ENCODE peak calls at places on chromosomes 6 and 20, in eight cellular contexts. E, O, I, R, G, U, Z and L are unnamed samples. For H3K4me1, the result is how much of the 10 kb centered on the place peaks cover.

GRCh38 chr6:86936834-86937218 is 502 bp upstream of the HTR1E start:
- DNase-seq in O (no peak), U (no peak), R (no peak), E (no peak), G (no peak), Z (no peak), I (no peak), L (no peak)

GRCh38 chr6:52643158-52643557 is 27.8 kb upstream of the TMEM14A start:
- DNase-seq in I (no peak), G (no peak), R (no peak), O (no peak), U (peak), Z (no peak), E (no peak), L (no peak)

GRCh38 chr6:57173056-57173885 is 1.1 kb downstream of the BAG2 start:
- DNase-seq in E (no peak), Z (no peak), U (peak), G (no peak), I (no peak), R (peak), O (no peak), L (peak)

GRCh38 chr6:158607411-158608170 is 37.0 kb downstream of the DYNLT1 start:
- DNase-seq in I (no peak), E (no peak), Z (no peak), O (no peak), U (no peak), R (no peak), G (no peak), L (no peak)

GRCh38 chr20:62009322-62009721 is 56.4 kb downstream of the TAF4 start:
- DNase-seq in E (no peak), Z (no peak), I (no peak), R (no peak), U (no peak), O (no peak), G (no peak), L (no peak)

GRCh38 chr6:69768664-69769063 is 28.1 kb downstream of the LMBRD1 start:
- DNase-seq in I (no peak), G (no peak), E (no peak), U (no peak), Z (no peak), R (no peak), O (no peak), L (no peak)

GRCh38 chr6:126963077-126963809 is 155.2 kb upstream of the RSPO3 start:
- DNase-seq in U (no peak), I (no peak), G (no peak), Z (no peak), R (no peak), E (no peak), O (no peak), L (no peak)

GRCh38 chr6:36226648-36227047 is 30.1 kb downstream of the BRPF3 start:
- DNase-seq in U (no peak), O (no peak), Z (no peak), R (no peak), I (no peak), G (peak), E (no peak), L (no peak)

GRCh38 chr6:34284563-34285545 is 36.0 kb upstream of the SMIM29 start:
- DNase-seq in O (no peak), I (peak), R (no peak), E (no peak), U (peak), Z (peak), G (peak), L (peak)

GRCh38 chr6:73817238-73817637 is 121.2 kb downstream of the CD109 start:
- DNase-seq in O (no peak), G (no peak), R (no peak), E (no peak), Z (no peak), U (no peak), I (no peak), L (no peak)

GRCh38 chr6:5809471-5809870 is 197.3 kb downstream of the NRN1 start:
- DNase-seq in O (no peak), U (no peak), R (no peak), I (no peak), G (no peak), E (no peak), Z (no peak), L (no peak)

GRCh38 chr20:37267684-37268313 is 6.2 kb upstream of the GHRH start:
- DNase-seq in G (no peak), R (no peak), E (no peak), O (no peak), U (no peak), I (no peak), Z (no peak), L (no peak)

GRCh38 chr6:91221072-91221471 is 634.2 kb upstream of the MAP3K7 start:
- DNase-seq in E (no peak), G (no peak), O (no peak), I (no peak), R (no peak), U (no peak), Z (no peak), L (no peak)

GRCh38 chr6:147217840-147218404 is 13.7 kb downstream of the STXBP5 start:
- DNase-seq in O (no peak), Z (no peak), I (no peak), U (no peak), E (no peak), G (no peak), R (no peak), L (no peak)

GRCh38 chr20:10864076-10864672 is 190.4 kb upstream of the JAG1 start:
- DNase-seq in U (no peak), Z (peak), G (no peak), R (no peak), O (no peak), I (no peak), E (no peak), L (peak)

GRCh38 chr6:84220809-84221409 is 6.5 kb downstream of the CEP162 start:
- DNase-seq in Z (no peak), E (no peak), I (no peak), O (no peak), G (no peak), U (no peak), R (no peak), L (no peak)

DNA sequence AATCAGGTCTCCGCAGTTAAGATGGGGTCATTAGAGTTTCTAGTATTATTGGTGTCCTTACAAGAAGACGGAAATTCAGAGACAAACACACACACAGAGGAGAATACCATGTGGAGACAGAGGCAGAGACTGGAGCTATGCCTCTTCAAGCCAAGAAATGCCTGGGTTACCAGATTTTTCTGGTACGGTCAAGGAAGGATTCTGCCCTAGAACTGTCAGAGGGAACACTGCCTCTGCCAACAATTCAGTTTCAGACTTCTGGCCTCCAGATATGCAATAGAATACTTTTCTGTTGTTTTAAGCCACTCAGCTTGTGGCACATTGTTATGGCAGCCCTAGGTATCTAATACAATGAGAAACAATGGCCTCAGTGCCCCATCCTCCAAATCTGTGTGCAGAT is 18.9 kb downstream of the TRMT6 start:
- DNase-seq in O (no peak), R (no peak), Z (no peak), E (no peak), U (no peak), G (no peak), I (no peak), L (no peak)
- TF ChIP-seq EP300 in O (no peak), R (no peak), Z (no peak), E (no peak), U (no peak), G (no peak), I (no peak), L (no peak)

GRCh38 chr20:41278936-41279335 is 38.6 kb downstream of the ZHX3 start:
- DNase-seq in E (no peak), G (no peak), R (no peak), U (no peak), O (no peak), Z (no peak), I (no peak), L (no peak)
- H3K4me1 ChIP-seq in E (under half), G (under half), R (under half), U (under half), O (under half), Z (under half), I (under half), L (under half)

DNA sequence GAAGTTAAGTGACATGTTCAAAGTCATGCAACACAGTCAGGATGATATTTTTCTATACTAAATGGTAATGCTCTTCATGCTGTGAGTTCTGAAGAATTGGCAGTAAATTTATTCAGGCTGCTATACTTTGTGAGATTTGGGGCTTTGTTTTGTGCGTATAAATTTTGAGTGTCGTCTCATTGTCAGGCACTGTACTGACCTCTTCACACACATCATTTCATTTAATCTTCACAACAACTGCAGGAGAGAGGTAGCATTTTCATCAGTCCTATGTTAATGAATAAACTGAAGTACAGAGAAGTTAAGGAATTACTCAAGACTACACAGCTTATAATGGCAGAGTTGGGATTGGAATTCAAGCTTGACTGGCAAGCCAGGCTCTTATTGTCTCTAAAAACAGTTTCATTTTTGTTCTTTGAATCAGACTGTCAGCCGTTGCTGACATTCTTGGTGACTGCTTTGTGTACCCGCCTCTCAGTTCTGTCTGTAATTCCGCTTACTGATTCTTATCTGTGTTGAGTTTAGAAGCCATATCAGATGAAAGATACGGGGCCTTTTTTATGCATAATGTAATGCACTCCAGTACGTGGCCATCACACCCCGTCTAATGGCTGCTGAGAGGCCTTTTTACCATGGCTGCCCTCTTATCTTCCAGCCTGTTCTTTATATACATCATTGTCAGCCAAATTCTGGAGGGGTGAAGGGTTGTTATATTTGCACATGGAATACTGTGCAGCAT is 274.9 kb downstream of the UTRN start:
- DNase-seq in O (no peak), R (no peak), E (no peak), Z (no peak), U (no peak), G (no peak), I (no peak), L (no peak)
- TF ChIP-seq EP300 in O (no peak), R (no peak), E (no peak), Z (no peak), U (no peak), G (no peak), I (no peak), L (no peak)

GRCh38 chr6:132062626-132063025 is 111.5 kb upstream of the CCN2 start:
- DNase-seq in R (no peak), U (no peak), I (no peak), G (no peak), O (no peak), Z (no peak), E (no peak), L (no peak)
- H3K4me1 ChIP-seq in R (under half), U (under half), I (under half), G (under half), O (under half), Z (under half), E (under half), L (under half)